ENCODE peak calls at places on chromosome 22, in four cellular contexts. D is MM.1S; F is A172; I is central memory CD4-positive, alpha-beta T cell. X is an unnamed sample.

GRCh38 chr22:44543781-44544181 is 45.7 kb upstream of the RTL6 start:
- DNase-seq in F (no peak), I (no peak), D (no peak), X (no peak)

GRCh38 chr22:22410121-22410520 is 98.4 kb downstream of the ZNF280B start:
- DNase-seq in D (peak), F (no peak), I (no peak), X (peak)

GRCh38 chr22:27905638-27906037 is 13.4 kb downstream of the PITPNB start:
- DNase-seq in I (no peak), F (no peak), D (no peak), X (no peak)

GRCh38 chr22:23523746-23524145 is 56.3 kb downstream of the IGLL1 start:
- DNase-seq in D (no peak), F (no peak), I (no peak), X (no peak)

GRCh38 chr22:48351376-48352085 is 1476.1 kb downstream of the BRD1 start:
- DNase-seq in I (no peak), F (no peak), D (no peak), X (no peak)

GRCh38 chr22:42972592-42973535 is 42.1 kb downstream of the PACSIN2 start:
- DNase-seq in F (no peak), I (no peak), D (no peak), X (no peak)

GRCh38 chr22:37018086-37018814 is 997 bp downstream of the TST start:
- DNase-seq in I (no peak), F (no peak), D (no peak), X (no peak)

GRCh38 chr22:48566741-48567140 is 1260.9 kb downstream of the BRD1 start:
- DNase-seq in D (no peak), I (no peak), F (peak), X (no peak)

GRCh38 chr22:38657248-38657909 is 941 bp downstream of the CBY1 start:
- DNase-seq in D (peak), F (no peak), I (peak), X (peak)

GRCh38 chr22:19178065-19178658 is 374 bp downstream of the SLC25A1 start:
- DNase-seq in F (no peak), I (peak), D (peak), X (no peak)

GRCh38 chr22:24977370-24978230 is 25.1 kb downstream of the KIAA1671 start:
- DNase-seq in I (no peak), D (no peak), F (peak), X (no peak)

X was measured in GM12865.